ENCODE peak calls at places on chromosomes 7 and 10, in eight cellular contexts. H is uterus, B is PC-9, N is upper lobe of right lung, D is aorta, L is AG04450, F is right lobe of liver, R is OCI-LY7. J is an unnamed sample.

GRCh38 chr10:78654047-78654590 is 414.6 kb upstream of the ZMIZ1 start:
- DNase-seq in H (no peak), B (no peak), N (no peak), D (no peak), L (no peak), F (no peak), R (no peak), J (no peak)

GRCh38 chr10:67114945-67115344 is 189.1 kb downstream of the LRRTM3 start:
- DNase-seq in H (no peak), B (no peak), N (no peak), D (no peak), L (no peak), F (no peak), R (no peak), J (no peak)

GRCh38 chr10:122127943-122128342 is 139.0 kb downstream of the TACC2 start:
- DNase-seq in H (peak; percentile 47), B (peak; percentile 25), N (no peak), D (peak; percentile 66), L (no peak), F (no peak), R (no peak), J (peak; percentile 42)

GRCh38 chr10:104300736-104301292 is 31.8 kb downstream of the GSTO2 start:
- DNase-seq in H (peak; percentile 70), B (no peak), N (no peak), D (peak; percentile 87), L (peak; percentile 93), F (peak; percentile 44), R (peak; percentile 58), J (peak; percentile 85)

GRCh38 chr7:11376549-11376948 is 402.9 kb downstream of the PHF14 start:
- DNase-seq in H (no peak), B (no peak), N (no peak), D (no peak), L (no peak), F (no peak), R (no peak), J (no peak)

GRCh38 chr10:11322698-11323097 is 288.8 kb downstream of the USP6NL start:
- DNase-seq in H (no peak), B (no peak), N (no peak), D (no peak), L (no peak), F (no peak), R (no peak), J (no peak)

GRCh38 chr10:1643161-1643910 is 94.0 kb downstream of the ADARB2 start:
- DNase-seq in H (no peak), B (no peak), N (no peak), D (no peak), L (no peak), F (no peak), R (peak; percentile 18), J (no peak)

GRCh38 chr10:103795634-103796265 is 59.6 kb downstream of the SH3PXD2A start:
- DNase-seq in H (peak; percentile 43), B (no peak), N (no peak), D (no peak), L (no peak), F (no peak), R (no peak), J (no peak)

GRCh38 chr10:33716461-33717267 is 382.2 kb upstream of the NRP1 start:
- DNase-seq in H (no peak), B (no peak), N (no peak), D (no peak), L (no peak), F (no peak), R (no peak), J (no peak)

GRCh38 chr10:121293121-121293520 is 305.1 kb downstream of the FGFR2 start:
- DNase-seq in H (no peak), B (no peak), N (no peak), D (no peak), L (no peak), F (no peak), R (no peak), J (no peak)

GRCh38 chr7:135100856-135101255 is 47.0 kb upstream of the TMEM140 start:
- DNase-seq in H (no peak), B (no peak), N (no peak), D (no peak), L (no peak), F (no peak), R (no peak), J (no peak)

GRCh38 chr7:157271991-157272324 is 64.8 kb upstream of the DNAJB6 start:
- DNase-seq in H (peak; percentile 86), B (no peak), N (peak; percentile 79), D (peak; percentile 85), L (peak; percentile 98), F (peak; percentile 75), R (no peak), J (no peak)

GRCh38 chr10:132735341-132735775 is 50.6 kb downstream of the NKX6-2 start:
- DNase-seq in H (no peak), B (no peak), N (no peak), D (no peak), L (no peak), F (no peak), R (no peak), J (no peak)

GRCh38 chr10:6950133-6950532 is 370.1 kb upstream of the PRKCQ start:
- DNase-seq in H (no peak), B (no peak), N (no peak), D (no peak), L (no peak), F (no peak), R (no peak), J (no peak)

DNA sequence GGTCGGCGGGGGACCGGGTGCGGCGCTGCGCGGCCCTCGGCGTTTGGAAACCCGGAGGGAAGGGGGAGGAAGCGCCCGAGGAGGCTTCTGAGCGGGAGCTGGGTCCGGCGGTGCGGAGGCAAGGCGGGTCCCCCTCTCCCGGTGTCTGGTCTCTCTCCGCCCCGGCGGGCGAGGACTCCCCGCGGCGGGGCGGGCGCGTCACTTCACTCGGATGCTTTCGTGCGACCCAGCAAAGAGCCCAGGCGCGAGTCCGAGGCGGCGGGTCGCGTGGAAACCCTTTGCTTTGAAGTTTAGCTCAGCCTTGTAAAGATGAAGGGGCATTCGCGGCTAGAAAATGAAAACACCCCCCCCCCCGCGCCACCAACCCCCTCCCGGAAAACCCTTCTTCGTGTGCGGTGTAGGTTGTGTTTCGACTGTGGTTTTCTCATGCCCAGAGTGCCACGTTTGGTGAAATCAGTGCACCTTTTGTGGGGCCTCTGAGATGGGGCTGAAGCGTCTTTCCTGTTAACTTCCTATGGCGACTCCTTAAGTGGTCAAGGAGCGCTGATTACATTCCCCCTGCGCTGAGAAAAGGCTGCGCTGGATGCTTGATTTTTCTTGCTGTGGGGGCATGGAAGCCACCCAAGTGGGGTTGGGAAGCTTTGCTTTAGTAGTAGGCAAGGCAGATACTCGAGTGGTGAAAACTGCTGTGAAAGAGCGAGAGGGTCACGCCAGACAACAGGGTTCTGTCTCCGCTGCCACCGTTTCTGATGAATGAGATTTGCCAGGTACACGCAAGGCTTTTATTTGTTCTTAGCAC is 874 bp downstream of the GNAI1 start:
- DNase-seq in H (peak; percentile 20), B (peak; percentile 12), N (no peak), D (peak; percentile 49), L (no peak), F (no peak), R (no peak), J (no peak)
- H3K4me3 ChIP-seq in H (peak overlapping the region; percentile 78), B (peak overlapping the region; percentile 97), N (peak overlapping the region; percentile 86), D (peak overlapping the region; percentile 97), L (peak overlapping the region; percentile 71), F (peak overlapping the region; percentile 85), R (no peak overlapping the region), J (peak overlapping the region; percentile 85)

DNA sequence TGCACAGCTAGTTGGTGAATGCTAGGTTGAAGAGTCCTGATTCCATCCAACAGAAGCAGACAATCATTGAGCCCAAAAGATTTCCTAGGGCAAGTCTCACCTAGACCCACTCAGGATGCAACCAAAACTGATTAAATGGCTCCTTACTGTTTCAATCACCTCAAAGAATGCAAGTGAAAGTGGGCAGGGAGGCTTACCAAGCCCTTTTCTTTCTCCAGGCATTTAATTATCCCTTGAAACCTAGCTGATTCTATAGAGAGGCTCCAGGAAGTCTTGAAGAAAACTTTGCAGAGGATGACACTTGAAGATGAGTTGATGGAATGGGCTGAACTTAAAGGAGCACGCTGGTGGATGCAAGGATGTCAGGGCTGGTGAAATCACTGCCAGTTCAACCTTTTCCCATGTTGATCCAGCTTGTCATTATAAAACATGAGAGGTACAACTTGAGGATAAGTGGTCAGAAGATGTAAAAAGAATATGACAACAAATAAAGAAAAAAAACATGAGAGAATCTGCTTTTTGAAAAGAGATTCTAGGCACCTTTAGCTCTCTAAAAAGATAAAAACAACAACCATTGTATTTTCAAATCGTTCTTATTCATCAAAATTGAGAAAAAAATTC is 2.3 kb upstream of the ANKRD1 start:
- DNase-seq in H (no peak), B (no peak), N (no peak), D (no peak), L (no peak), F (no peak), R (no peak), J (no peak)
- H3K9me3 ChIP-seq in H (no peaks in the 10 kb centered on the region), B (no peaks in the 10 kb centered on the region), N (no peaks in the 10 kb centered on the region), D (no peaks in the 10 kb centered on the region), L (no peaks in the 10 kb centered on the region), F (no peaks in the 10 kb centered on the region), R (no peaks in the 10 kb centered on the region), J (no peaks in the 10 kb centered on the region)

GRCh38 chr10:88583584-88583957 is 453 bp upstream of the RNLS start:
- DNase-seq in H (no peak), B (no peak), N (no peak), D (no peak), L (no peak), F (no peak), R (no peak), J (no peak)

GRCh38 chr10:88582806-88583583 is at the start of gene RNLS:
- DNase-seq in H (peak; percentile 66), B (no peak), N (peak; percentile 87), D (peak; percentile 87), L (no peak), F (peak; percentile 73), R (no peak), J (peak; percentile 80)

GRCh38 chr10:88586462-88586861 is at the start of gene LIPJ:
- DNase-seq in H (no peak), B (no peak), N (no peak), D (no peak), L (no peak), F (no peak), R (no peak), J (no peak)

DNA sequence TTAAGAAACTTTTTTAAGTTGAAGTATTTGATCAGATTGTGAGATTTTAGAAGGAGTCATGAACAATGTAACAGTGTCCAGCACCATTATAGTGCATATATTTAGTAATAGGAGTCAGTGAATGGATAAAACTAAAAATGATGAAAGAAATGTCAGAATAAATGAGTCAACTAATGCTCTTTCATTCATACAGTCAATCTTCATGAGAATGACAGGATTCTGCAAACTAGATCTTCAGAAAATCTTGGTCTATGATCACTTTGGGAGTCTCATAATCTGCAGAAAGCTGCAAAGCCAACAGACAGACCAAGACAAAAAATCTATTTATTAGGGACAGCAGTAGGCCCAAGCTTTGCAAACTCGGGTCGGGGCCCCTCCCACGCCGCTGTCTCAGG is 710 bp downstream of the RNLS start:
- DNase-seq in H (no peak), B (no peak), N (no peak), D (no peak), L (no peak), F (no peak), R (no peak), J (no peak)
- H3K4me3 ChIP-seq in H (peak overlapping the region; percentile 74), B (no peak overlapping the region), N (peak overlapping the region; percentile 71), D (no peak overlapping the region), L (peak overlapping the region; percentile 65), F (peak overlapping the region; percentile 73), R (no peak overlapping the region), J (peak overlapping the region; percentile 69)

DNA sequence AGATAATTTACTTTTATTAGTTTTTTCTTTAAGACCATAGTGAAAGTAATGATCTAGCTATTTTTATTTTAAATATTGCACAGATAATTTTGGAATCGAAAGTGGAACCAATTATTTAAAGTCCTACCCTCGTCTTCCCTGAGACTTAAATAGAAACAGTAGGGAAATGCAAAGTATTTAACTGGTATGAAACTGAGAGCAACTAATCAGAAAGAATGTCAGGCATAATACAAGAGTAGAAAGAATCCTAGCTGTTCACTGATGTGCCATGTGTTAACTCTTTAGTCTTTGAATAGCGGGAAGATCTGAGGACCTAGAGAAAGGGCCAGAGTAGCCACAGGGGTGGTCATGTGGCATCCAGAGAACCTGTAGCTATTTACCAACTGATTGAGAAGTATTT is 630.0 kb downstream of the NRG3 start:
- DNase-seq in H (no peak), B (no peak), N (no peak), D (no peak), L (no peak), F (no peak), R (no peak), J (no peak)
- H3K9me3 ChIP-seq in H (no peaks in the 10 kb centered on the region), B (no peaks in the 10 kb centered on the region), N (no peaks in the 10 kb centered on the region), D (no peaks in the 10 kb centered on the region), L (peaks cover 14% of the 10 kb centered on the region), F (no peaks in the 10 kb centered on the region), R (no peaks in the 10 kb centered on the region), J (no peaks in the 10 kb centered on the region)

J was measured in heart right ventricle.